ENCODE peak calls at places on chromosomes 7 and 10, in seven cellular contexts. One of them, this sample, is unnamed.
A peak's percentile ranks its signal among the peaks of the same experiment; 100 is the strongest.

GRCh38 chr7:35781767-35782515 is 18.9 kb upstream of the SEPTIN7 start:
- DNase-seq in A549: no peak
- DNase-seq in adrenal gland: no peak
- DNase-seq in GM10248: no peak
- DNase-seq in WERI-Rb-1: no peak
- DNase-seq in transverse colon: no peak
- DNase-seq in tibial nerve: no peak
- DNase-seq in this sample: no peak

GRCh38 chr7:44368885-44369284 is 43.5 kb upstream of the CAMK2B start:
- DNase-seq in GM10248: no peak
- DNase-seq in adrenal gland: no peak
- DNase-seq in WERI-Rb-1: no peak
- DNase-seq in tibial nerve: no peak
- DNase-seq in A549: no peak
- DNase-seq in transverse colon: no peak
- DNase-seq in this sample: no peak

GRCh38 chr7:39567294-39567693 is 1.1 kb downstream of the YAE1 start:
- DNase-seq in GM10248: no peak
- DNase-seq in tibial nerve: no peak
- DNase-seq in transverse colon: no peak
- DNase-seq in adrenal gland: no peak
- DNase-seq in A549: no peak
- DNase-seq in WERI-Rb-1: no peak
- DNase-seq in this sample: no peak

GRCh38 chr10:14048930-14049613 is 281.7 kb downstream of the FRMD4A start:
- DNase-seq in transverse colon: no peak
- DNase-seq in GM10248: no peak
- DNase-seq in adrenal gland: no peak
- DNase-seq in WERI-Rb-1: no peak
- DNase-seq in tibial nerve: no peak
- DNase-seq in A549: no peak
- DNase-seq in this sample: no peak

GRCh38 chr10:112004075-112004474 is 179.5 kb downstream of the GPAM start:
- DNase-seq in tibial nerve: no peak
- DNase-seq in GM10248: no peak
- DNase-seq in A549: no peak
- DNase-seq in adrenal gland: no peak
- DNase-seq in WERI-Rb-1: no peak
- DNase-seq in transverse colon: no peak
- DNase-seq in this sample: no peak

GRCh38 chr7:134827889-134828288 is 48.5 kb downstream of the CALD1 start:
- DNase-seq in tibial nerve: no peak
- DNase-seq in A549: no peak
- DNase-seq in GM10248: no peak
- DNase-seq in WERI-Rb-1: no peak
- DNase-seq in adrenal gland: no peak
- DNase-seq in transverse colon: no peak
- DNase-seq in this sample: no peak

GRCh38 chr10:3926675-3927525 is 141.9 kb upstream of the KLF6 start:
- DNase-seq in adrenal gland: no peak
- DNase-seq in GM10248: no peak
- DNase-seq in tibial nerve: no peak
- DNase-seq in transverse colon: no peak
- DNase-seq in A549: no peak
- DNase-seq in WERI-Rb-1: no peak
- DNase-seq in this sample: no peak

GRCh38 chr10:30812018-30812851 is 182.7 kb upstream of the LYZL2 start:
- DNase-seq in tibial nerve: peak; percentile 80
- DNase-seq in WERI-Rb-1: no peak
- DNase-seq in adrenal gland: peak; percentile 73
- DNase-seq in A549: no peak
- DNase-seq in GM10248: no peak
- DNase-seq in transverse colon: peak; percentile 38
- DNase-seq in this sample: no peak

GRCh38 chr10:69501657-69502056 is 50.4 kb downstream of the TSPAN15 start:
- DNase-seq in A549: no peak
- DNase-seq in WERI-Rb-1: no peak
- DNase-seq in GM10248: no peak
- DNase-seq in transverse colon: no peak
- DNase-seq in tibial nerve: no peak
- DNase-seq in adrenal gland: no peak
- DNase-seq in this sample: no peak

GRCh38 chr7:24936121-24936824 is 43.7 kb downstream of the OSBPL3 start:
- DNase-seq in adrenal gland: no peak
- DNase-seq in WERI-Rb-1: no peak
- DNase-seq in GM10248: no peak
- DNase-seq in A549: no peak
- DNase-seq in tibial nerve: no peak
- DNase-seq in transverse colon: no peak
- DNase-seq in this sample: no peak

GRCh38 chr7:44104880-44105771 is 981 bp downstream of the AEBP1 start:
- DNase-seq in WERI-Rb-1: no peak
- DNase-seq in GM10248: no peak
- DNase-seq in adrenal gland: no peak
- DNase-seq in tibial nerve: peak; percentile 68
- DNase-seq in A549: no peak
- DNase-seq in transverse colon: no peak
- DNase-seq in this sample: peak; percentile 45

GRCh38 chr7:149285581-149285975 is 23.6 kb downstream of the ZNF783 start:
- DNase-seq in GM10248: no peak
- DNase-seq in WERI-Rb-1: peak; percentile 49
- DNase-seq in adrenal gland: peak; percentile 40
- DNase-seq in tibial nerve: no peak
- DNase-seq in transverse colon: peak; percentile 18
- DNase-seq in A549: peak; percentile 36
- DNase-seq in this sample: peak; percentile 52

GRCh38 chr10:3460420-3461128 is 288.0 kb upstream of the PITRM1 start:
- DNase-seq in WERI-Rb-1: no peak
- DNase-seq in GM10248: no peak
- DNase-seq in adrenal gland: no peak
- DNase-seq in transverse colon: no peak
- DNase-seq in tibial nerve: no peak
- DNase-seq in A549: no peak
- DNase-seq in this sample: no peak

GRCh38 chr10:24468281-24468751 is 255.4 kb downstream of the ARHGAP21 start:
- DNase-seq in GM10248: no peak
- DNase-seq in A549: no peak
- DNase-seq in tibial nerve: no peak
- DNase-seq in adrenal gland: no peak
- DNase-seq in transverse colon: no peak
- DNase-seq in WERI-Rb-1: no peak
- DNase-seq in this sample: no peak

GRCh38 chr10:96047004-96047649 is 3.7 kb downstream of the CCNJ start:
- DNase-seq in GM10248: no peak
- DNase-seq in transverse colon: no peak
- DNase-seq in A549: no peak
- DNase-seq in WERI-Rb-1: no peak
- DNase-seq in tibial nerve: no peak
- DNase-seq in adrenal gland: no peak
- DNase-seq in this sample: no peak

GRCh38 chr7:16962986-16963385 is 81.2 kb upstream of the AGR3 start:
- DNase-seq in transverse colon: no peak
- DNase-seq in adrenal gland: no peak
- DNase-seq in A549: no peak
- DNase-seq in GM10248: no peak
- DNase-seq in tibial nerve: no peak
- DNase-seq in WERI-Rb-1: no peak
- DNase-seq in this sample: no peak

GRCh38 chr7:7122701-7123281 is 59.6 kb upstream of the C1GALT1 start:
- DNase-seq in WERI-Rb-1: no peak
- DNase-seq in tibial nerve: peak; percentile 25
- DNase-seq in GM10248: no peak
- DNase-seq in transverse colon: no peak
- DNase-seq in A549: no peak
- DNase-seq in adrenal gland: no peak
- DNase-seq in this sample: no peak

DNA sequence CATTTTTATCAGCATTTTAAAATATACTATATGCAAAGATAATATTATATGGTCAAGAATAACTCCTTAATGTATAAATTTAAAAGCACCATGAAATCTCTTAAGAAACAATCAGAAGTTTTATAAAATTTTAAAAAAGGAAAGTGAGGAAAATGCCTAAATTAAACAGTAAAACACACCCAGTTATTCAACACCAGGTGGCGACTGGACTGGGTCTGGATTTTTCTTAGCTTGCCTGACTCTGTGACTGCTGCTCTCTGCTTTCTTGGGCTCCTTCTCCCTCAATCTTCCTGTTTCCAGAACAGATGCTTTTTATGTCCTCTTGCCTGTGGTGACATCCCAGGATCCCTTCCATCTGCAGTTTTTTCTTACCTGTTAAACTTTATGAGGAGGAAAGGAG is 200.3 kb downstream of the BICC1 start:
- DNase-seq in tibial nerve: no peak
- DNase-seq in A549: no peak
- DNase-seq in WERI-Rb-1: no peak
- DNase-seq in GM10248: no peak
- DNase-seq in adrenal gland: no peak
- DNase-seq in transverse colon: no peak
- DNase-seq in this sample: no peak
- TF ChIP-seq CTCF in tibial nerve: no peak
- TF ChIP-seq CTCF in A549: peak; percentile 19
- TF ChIP-seq CTCF in WERI-Rb-1: no peak
- TF ChIP-seq CTCF in GM10248: no peak
- TF ChIP-seq CTCF in adrenal gland: no peak
- TF ChIP-seq CTCF in transverse colon: no peak
- TF ChIP-seq CTCF in this sample: no peak

GRCh38 chr10:129048513-129048912 is 418.5 kb upstream of the MGMT start:
- DNase-seq in GM10248: no peak
- DNase-seq in WERI-Rb-1: no peak
- DNase-seq in adrenal gland: no peak
- DNase-seq in A549: no peak
- DNase-seq in tibial nerve: no peak
- DNase-seq in transverse colon: no peak
- DNase-seq in this sample: no peak
- TF ChIP-seq CTCF in GM10248: no peak
- TF ChIP-seq CTCF in WERI-Rb-1: no peak
- TF ChIP-seq CTCF in adrenal gland: no peak
- TF ChIP-seq CTCF in A549: no peak
- TF ChIP-seq CTCF in tibial nerve: no peak
- TF ChIP-seq CTCF in transverse colon: no peak
- TF ChIP-seq CTCF in this sample: no peak

GRCh38 chr7:92245487-92246362 is at the start of the genes ANKIB1 and KRIT1:
- DNase-seq in GM10248: peak; percentile 89
- DNase-seq in adrenal gland: peak; percentile 89
- DNase-seq in tibial nerve: peak; percentile 74
- DNase-seq in transverse colon: peak; percentile 90
- DNase-seq in WERI-Rb-1: peak; percentile 93
- DNase-seq in A549: peak; percentile 80
- DNase-seq in this sample: peak; percentile 90

GRCh38 chr7:92242972-92243371 is 2.7 kb downstream of the KRIT1 start:
- DNase-seq in transverse colon: no peak
- DNase-seq in WERI-Rb-1: no peak
- DNase-seq in adrenal gland: no peak
- DNase-seq in A549: no peak
- DNase-seq in tibial nerve: no peak
- DNase-seq in GM10248: no peak
- DNase-seq in this sample: no peak

GRCh38 chr7:92244803-92245486 is 769 bp downstream of the KRIT1 start:
- DNase-seq in GM10248: no peak
- DNase-seq in A549: no peak
- DNase-seq in transverse colon: no peak
- DNase-seq in tibial nerve: no peak
- DNase-seq in adrenal gland: peak; percentile 16
- DNase-seq in WERI-Rb-1: no peak
- DNase-seq in this sample: no peak

GRCh38 chr7:92250603-92251002 is 4.8 kb downstream of the ANKIB1 start:
- DNase-seq in adrenal gland: no peak
- DNase-seq in tibial nerve: no peak
- DNase-seq in A549: no peak
- DNase-seq in WERI-Rb-1: no peak
- DNase-seq in transverse colon: no peak
- DNase-seq in GM10248: no peak
- DNase-seq in this sample: no peak

DNA sequence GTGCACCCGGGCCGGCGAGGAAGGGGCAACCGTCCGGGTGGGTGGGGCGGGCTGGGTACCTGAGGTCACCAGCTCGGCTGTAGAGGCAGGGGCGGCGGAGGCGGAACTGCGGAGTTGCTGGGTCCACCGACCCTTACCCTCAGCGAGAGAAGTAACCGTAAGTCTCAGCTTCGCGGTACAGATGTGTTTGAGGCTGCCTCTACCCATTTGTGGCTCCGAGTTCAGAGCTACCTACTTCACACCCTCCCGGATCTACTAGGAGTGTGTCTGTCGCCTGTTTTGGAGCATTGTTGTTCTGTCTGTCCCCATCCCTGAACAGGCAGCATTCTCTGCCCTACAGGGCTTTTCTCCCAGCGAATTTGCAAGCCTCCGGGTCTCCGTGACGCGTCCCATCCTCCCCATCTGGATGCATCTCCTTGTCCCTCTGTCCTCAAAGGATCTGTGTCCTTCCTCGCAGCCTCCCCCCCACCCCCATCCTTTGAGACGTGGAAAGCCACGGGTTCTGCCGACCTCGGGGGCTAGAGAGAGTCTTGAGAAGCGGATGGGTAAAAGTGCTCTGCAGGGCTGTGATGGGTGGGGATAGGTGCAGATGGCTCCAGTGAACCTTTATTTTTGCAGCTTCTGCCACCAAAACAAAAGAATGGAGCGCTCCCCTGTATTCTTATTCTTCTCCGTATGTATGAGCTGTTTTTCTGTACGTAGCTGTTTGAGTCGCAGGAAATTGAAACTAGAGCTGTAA is 758 bp downstream of the ANKIB1 start:
- DNase-seq in WERI-Rb-1: peak; percentile 31
- DNase-seq in A549: peak; percentile 33
- DNase-seq in GM10248: peak; percentile 49
- DNase-seq in transverse colon: peak; percentile 15
- DNase-seq in tibial nerve: no peak
- DNase-seq in adrenal gland: peak; percentile 32
- DNase-seq in this sample: peak; percentile 27
- TF ChIP-seq CTCF in WERI-Rb-1: no peak
- TF ChIP-seq CTCF in A549: no peak
- TF ChIP-seq CTCF in GM10248: no peak
- TF ChIP-seq CTCF in transverse colon: no peak
- TF ChIP-seq CTCF in tibial nerve: no peak
- TF ChIP-seq CTCF in adrenal gland: no peak
- TF ChIP-seq CTCF in this sample: no peak

GRCh38 chr10:59179027-59179426 is 2.6 kb downstream of the PHYHIPL start:
- DNase-seq in transverse colon: no peak
- DNase-seq in WERI-Rb-1: no peak
- DNase-seq in tibial nerve: no peak
- DNase-seq in A549: no peak
- DNase-seq in GM10248: no peak
- DNase-seq in adrenal gland: no peak
- DNase-seq in this sample: no peak

GRCh38 chr10:59180689-59181270 is 4.3 kb downstream of the PHYHIPL start:
- DNase-seq in transverse colon: no peak
- DNase-seq in GM10248: no peak
- DNase-seq in adrenal gland: no peak
- DNase-seq in WERI-Rb-1: no peak
- DNase-seq in tibial nerve: no peak
- DNase-seq in A549: no peak
- DNase-seq in this sample: no peak

GRCh38 chr10:59177862-59178235 is 1.4 kb downstream of the PHYHIPL start:
- DNase-seq in adrenal gland: no peak
- DNase-seq in transverse colon: no peak
- DNase-seq in GM10248: no peak
- DNase-seq in A549: no peak
- DNase-seq in tibial nerve: no peak
- DNase-seq in WERI-Rb-1: no peak
- DNase-seq in this sample: no peak

GRCh38 chr10:59177031-59177861 is 803 bp downstream of the PHYHIPL start:
- DNase-seq in transverse colon: no peak
- DNase-seq in WERI-Rb-1: peak; percentile 63
- DNase-seq in A549: peak; percentile 15
- DNase-seq in adrenal gland: peak; percentile 54
- DNase-seq in GM10248: peak; percentile 26
- DNase-seq in tibial nerve: peak; percentile 21
- DNase-seq in this sample: peak; percentile 58

GRCh38 chr10:59181668-59182067 is 5.2 kb downstream of the PHYHIPL start:
- DNase-seq in tibial nerve: peak; percentile 21
- DNase-seq in GM10248: peak; percentile 34
- DNase-seq in WERI-Rb-1: peak; percentile 19
- DNase-seq in A549: peak; percentile 52
- DNase-seq in adrenal gland: no peak
- DNase-seq in transverse colon: no peak
- DNase-seq in this sample: no peak
- TF ChIP-seq CTCF in tibial nerve: peak; percentile 24
- TF ChIP-seq CTCF in GM10248: peak; percentile 53
- TF ChIP-seq CTCF in WERI-Rb-1: peak; percentile 53
- TF ChIP-seq CTCF in A549: peak; percentile 84
- TF ChIP-seq CTCF in adrenal gland: peak; percentile 37
- TF ChIP-seq CTCF in transverse colon: peak; percentile 37
- TF ChIP-seq CTCF in this sample: peak; percentile 52